ENCODE peak calls at places on chromosomes 11 and 22, in seven cellular contexts. P is fibroblast of mammary gland, D is BJ, F is SK-MEL-5, N is SJCRH30, Z is ovary, Q is thyroid gland. U is an unnamed sample.

GRCh38 chr11:68424981-68425865 is 35.3 kb upstream of the PPP6R3 start:
- DNase-seq in P (no peak), D (no peak), F (no peak), N (no peak), Z (no peak), Q (no peak), U (no peak)

GRCh38 chr22:32967285-32968101 is 90.7 kb downstream of the SYN3 start:
- DNase-seq in P (no peak), D (no peak), F (no peak), N (no peak), Z (no peak), Q (no peak), U (no peak)

GRCh38 chr11:108803781-108804180 is 138.9 kb downstream of the DDX10 start:
- DNase-seq in P (peak), D (no peak), F (no peak), N (no peak), Z (no peak), Q (no peak), U (no peak)

GRCh38 chr11:119501777-119502405 is 78.9 kb upstream of the THY1 start:
- DNase-seq in P (no peak), D (no peak), F (no peak), N (no peak), Z (no peak), Q (no peak), U (no peak)

GRCh38 chr11:112719736-112720525 is 241.3 kb upstream of the NCAM1 start:
- DNase-seq in P (no peak), D (no peak), F (no peak), N (no peak), Z (no peak), Q (no peak), U (no peak)

GRCh38 chr11:64851831-64852337 is 7.4 kb upstream of the CDC42BPG start:
- DNase-seq in P (no peak), D (no peak), F (no peak), N (no peak), Z (no peak), Q (no peak), U (no peak)

GRCh38 chr11:107493117-107493516 is 35.5 kb upstream of the CWF19L2 start:
- DNase-seq in P (peak), D (no peak), F (no peak), N (no peak), Z (no peak), Q (no peak), U (no peak)

GRCh38 chr22:22848364-22848866 is 39.2 kb upstream of the IGLL5 start:
- DNase-seq in P (peak), D (no peak), F (peak), N (peak), Z (peak), Q (peak), U (peak)

GRCh38 chr11:65459552-65459951 is 37.0 kb downstream of the NEAT1 start:
- DNase-seq in P (no peak), D (no peak), F (no peak), N (no peak), Z (no peak), Q (no peak), U (no peak)

GRCh38 chr22:30221121-30221992 is 25.2 kb downstream of the LIF start:
- DNase-seq in P (no peak), D (no peak), F (no peak), N (no peak), Z (no peak), Q (no peak), U (no peak)

GRCh38 chr22:26804315-26804714 is 146.9 kb downstream of the MIAT start:
- DNase-seq in P (no peak), D (no peak), F (no peak), N (no peak), Z (no peak), Q (no peak), U (no peak)

GRCh38 chr11:74933765-74934164 is 15.1 kb downstream of the XRRA1 start:
- DNase-seq in P (no peak), D (no peak), F (no peak), N (no peak), Z (no peak), Q (no peak), U (no peak)

GRCh38 chr11:2929880-2930704 is 872 bp upstream of the PHLDA2 start:
- DNase-seq in P (peak), D (no peak), F (no peak), N (no peak), Z (peak), Q (no peak), U (no peak)

GRCh38 chr11:66568124-66568916 is at the start of gene CTSF:
- DNase-seq in P (peak), D (no peak), F (peak), N (peak), Z (peak), Q (peak), U (peak)

GRCh38 chr11:5042091-5042490 is 4.2 kb upstream of the OR52J3 start:
- DNase-seq in P (no peak), D (no peak), F (no peak), N (no peak), Z (no peak), Q (no peak), U (no peak)

GRCh38 chr11:108405706-108406105 is 61.6 kb downstream of the C11orf65 start:
- DNase-seq in P (no peak), D (no peak), F (no peak), N (no peak), Z (no peak), Q (no peak), U (no peak)

GRCh38 chr11:61258546-61258945 is 17.6 kb downstream of the PGA5 start:
- DNase-seq in P (no peak), D (no peak), F (no peak), N (no peak), Z (no peak), Q (no peak), U (no peak)

GRCh38 chr11:6233984-6234313 is 487 bp downstream of the FHIP1B start:
- DNase-seq in P (no peak), D (no peak), F (no peak), N (no peak), Z (no peak), Q (no peak), U (no peak)

GRCh38 chr11:61737131-61737530 is 15.3 kb upstream of the MYRF start:
- DNase-seq in P (no peak), D (no peak), F (peak), N (no peak), Z (no peak), Q (no peak), U (no peak)

GRCh38 chr11:34192481-34193401 is 87.3 kb downstream of the NAT10 start:
- DNase-seq in P (peak), D (peak), F (peak), N (peak), Z (peak), Q (no peak), U (peak)

GRCh38 chr11:123653997-123654565 is 343 bp downstream of the SCN3B start:
- DNase-seq in P (peak), D (no peak), F (peak), N (peak), Z (peak), Q (peak), U (peak)

U was measured in heart left ventricle.